ENCODE peak calls at places on chromosomes 6 and 20, in ten cellular contexts. E is IMR-90; Q is AG04450; Z is heart left ventricle; D is HCT116; A is fibroblast of lung; F is neural progenitor cell; S is caudate nucleus; L is CD4-positive, alpha-beta T cell; K is right cardiac atrium. V is an unnamed sample.

GRCh38 chr6:44407951-44408670 is 20.6 kb downstream of the CDC5L start:
- DNase-seq in E (no peak), Q (no peak), Z (no peak), D (no peak), A (no peak), F (no peak), S (no peak), L (no peak), K (no peak), V (no peak)

GRCh38 chr20:59829415-59830106 is 103.9 kb downstream of the SYCP2 start:
- DNase-seq in E (no peak), Q (no peak), Z (no peak), D (no peak), A (no peak), F (no peak), S (no peak), L (no peak), K (no peak), V (no peak)

GRCh38 chr6:1348675-1349074 is 36.8 kb downstream of the FOXQ1 start:
- DNase-seq in E (peak), Q (no peak), Z (no peak), D (no peak), A (peak), F (peak), S (no peak), L (no peak), K (peak), V (no peak)

GRCh38 chr6:52574709-52575489 is 2.0 kb downstream of the TRAM2 start:
- DNase-seq in E (no peak), Q (no peak), Z (no peak), D (no peak), A (peak), F (no peak), S (no peak), L (peak), K (peak), V (no peak)

GRCh38 chr20:17179840-17180239 is 47.0 kb upstream of the PCSK2 start:
- DNase-seq in E (no peak), Q (no peak), Z (peak), D (no peak), A (no peak), F (no peak), S (no peak), L (no peak), K (no peak), V (no peak)

GRCh38 chr6:102126488-102126887 is 733.0 kb downstream of the GRIK2 start:
- DNase-seq in E (no peak), Q (no peak), Z (no peak), D (no peak), A (no peak), F (peak), S (no peak), L (no peak), K (no peak), V (no peak)

GRCh38 chr6:124962617-124963415 is 579 bp downstream of the RNF217 start:
- DNase-seq in E (peak), Q (no peak), Z (peak), D (no peak), A (peak), F (peak), S (peak), L (no peak), K (peak), V (no peak)

GRCh38 chr6:72977114-72977513 is 248.2 kb downstream of the KHDC1L start:
- DNase-seq in E (no peak), Q (no peak), Z (no peak), D (no peak), A (no peak), F (no peak), S (no peak), L (no peak), K (no peak), V (no peak)

GRCh38 chr6:65671922-65672321 is 35.1 kb downstream of the EYS start:
- DNase-seq in E (no peak), Q (no peak), Z (no peak), D (no peak), A (no peak), F (no peak), S (no peak), L (no peak), K (no peak), V (peak)

GRCh38 chr20:41364967-41365765 is 1.5 kb downstream of the EMILIN3 start:
- DNase-seq in E (no peak), Q (no peak), Z (no peak), D (no peak), A (no peak), F (no peak), S (no peak), L (no peak), K (no peak), V (no peak)

GRCh38 chr6:115467726-115468125 is 593.0 kb downstream of the FRK start:
- DNase-seq in E (no peak), Q (no peak), Z (no peak), D (no peak), A (no peak), F (no peak), S (no peak), L (no peak), K (no peak), V (no peak)

GRCh38 chr6:30741789-30742315 is 635 bp downstream of the FLOT1 start:
- DNase-seq in E (no peak), Q (no peak), Z (no peak), D (no peak), A (no peak), F (no peak), S (no peak), L (no peak), K (no peak), V (no peak)

GRCh38 chr6:42452171-42453026 is 673 bp upstream of the TRERF1 start:
- DNase-seq in E (peak), Q (peak), Z (peak), D (peak), A (peak), F (peak), S (no peak), L (peak), K (peak), V (no peak)

GRCh38 chr6:53530780-53531386 is 14.0 kb downstream of the GCLC start:
- DNase-seq in E (no peak), Q (no peak), Z (no peak), D (no peak), A (no peak), F (no peak), S (no peak), L (no peak), K (no peak), V (no peak)

GRCh38 chr20:18164356-18164755 is 26.7 kb downstream of the KAT14 start:
- DNase-seq in E (peak), Q (no peak), Z (no peak), D (no peak), A (no peak), F (no peak), S (no peak), L (no peak), K (no peak), V (peak)

GRCh38 chr20:10281911-10282310 is 63.3 kb downstream of the SNAP25 start:
- DNase-seq in E (no peak), Q (no peak), Z (no peak), D (no peak), A (no peak), F (no peak), S (no peak), L (no peak), K (no peak), V (no peak)

GRCh38 chr6:38176797-38177751 is 357.5 kb downstream of the ZFAND3 start:
- DNase-seq in E (peak), Q (no peak), Z (peak), D (no peak), A (no peak), F (peak), S (no peak), L (no peak), K (no peak), V (no peak)

GRCh38 chr20:47345214-47345613 is 11.3 kb downstream of the ZMYND8 start:
- DNase-seq in E (no peak), Q (no peak), Z (no peak), D (no peak), A (no peak), F (no peak), S (no peak), L (no peak), K (no peak), V (no peak)

GRCh38 chr6:86192123-86192522 is 549.4 kb upstream of the SYNCRIP start:
- DNase-seq in E (no peak), Q (no peak), Z (no peak), D (peak), A (peak), F (peak), S (no peak), L (no peak), K (no peak), V (peak)

GRCh38 chr6:38512211-38512610 is 127.5 kb downstream of the BTBD9 start:
- DNase-seq in E (no peak), Q (no peak), Z (no peak), D (no peak), A (peak), F (no peak), S (no peak), L (no peak), K (no peak), V (no peak)

GRCh38 chr6:35599761-35600658 is 87.3 kb upstream of the TULP1 start:
- DNase-seq in E (peak), Q (no peak), Z (no peak), D (no peak), A (no peak), F (no peak), S (no peak), L (no peak), K (no peak), V (no peak)

GRCh38 chr20:51129201-51129671 is 106.3 kb upstream of the KCNG1 start:
- DNase-seq in E (no peak), Q (no peak), Z (no peak), D (no peak), A (no peak), F (no peak), S (no peak), L (no peak), K (no peak), V (no peak)

GRCh38 chr20:6485376-6485775 is 282.1 kb upstream of the BMP2 start:
- DNase-seq in E (no peak), Q (no peak), Z (no peak), D (no peak), A (no peak), F (no peak), S (no peak), L (no peak), K (no peak), V (no peak)

GRCh38 chr20:4038047-4038459 is 22.7 kb upstream of the RNF24 start:
- DNase-seq in E (peak), Q (no peak), Z (peak), D (no peak), A (peak), F (peak), S (no peak), L (peak), K (peak), V (no peak)

GRCh38 chr20:6708010-6708409 is 59.5 kb upstream of the BMP2 start:
- DNase-seq in E (peak), Q (peak), Z (peak), D (no peak), A (peak), F (peak), S (no peak), L (no peak), K (peak), V (peak)

GRCh38 chr6:166815629-166816028 is 140.7 kb downstream of the RNASET2 start:
- DNase-seq in E (no peak), Q (no peak), Z (no peak), D (no peak), A (peak), F (peak), S (no peak), L (no peak), K (no peak), V (no peak)

GRCh38 chr6:110495949-110496348 is 19.5 kb upstream of the SLC22A16 start:
- DNase-seq in E (no peak), Q (no peak), Z (no peak), D (no peak), A (no peak), F (no peak), S (no peak), L (no peak), K (no peak), V (no peak)

GRCh38 chr20:52083627-52084232 is 107.8 kb downstream of the ZFP64 start:
- DNase-seq in E (peak), Q (peak), Z (no peak), D (peak), A (peak), F (peak), S (peak), L (no peak), K (peak), V (no peak)

GRCh38 chr20:46720776-46721425 is 11.5 kb downstream of the SLC2A10 start:
- DNase-seq in E (peak), Q (no peak), Z (no peak), D (no peak), A (no peak), F (no peak), S (no peak), L (no peak), K (no peak), V (no peak)

GRCh38 chr6:92460133-92460532 is 959.2 kb downstream of the EPHA7 start:
- DNase-seq in E (no peak), Q (no peak), Z (no peak), D (no peak), A (peak), F (no peak), S (no peak), L (no peak), K (no peak), V (no peak)

GRCh38 chr6:132234356-132234755 is 166.9 kb downstream of the MOXD1 start:
- DNase-seq in E (no peak), Q (no peak), Z (no peak), D (no peak), A (no peak), F (no peak), S (no peak), L (no peak), K (no peak), V (no peak)

GRCh38 chr6:32393660-32394420 is 13.1 kb downstream of the BTNL2 start:
- DNase-seq in E (no peak), Q (no peak), Z (no peak), D (no peak), A (no peak), F (no peak), S (no peak), L (no peak), K (peak), V (no peak)

GRCh38 chr20:46899619-46900018 is 5.0 kb downstream of the EYA2 start:
- DNase-seq in E (no peak), Q (no peak), Z (peak), D (no peak), A (no peak), F (no peak), S (no peak), L (no peak), K (peak), V (no peak)

GRCh38 chr6:13391537-13391936 is 63.2 kb upstream of the TBC1D7 start:
- DNase-seq in E (no peak), Q (no peak), Z (no peak), D (no peak), A (no peak), F (no peak), S (no peak), L (no peak), K (no peak), V (no peak)

GRCh38 chr6:162198925-162199324 is 528.6 kb downstream of the PRKN start:
- DNase-seq in E (no peak), Q (no peak), Z (no peak), D (no peak), A (no peak), F (peak), S (no peak), L (no peak), K (no peak), V (no peak)

GRCh38 chr6:134521116-134521501 is 203.2 kb upstream of the SGK1 start:
- DNase-seq in E (no peak), Q (no peak), Z (no peak), D (no peak), A (no peak), F (no peak), S (no peak), L (no peak), K (no peak), V (no peak)

GRCh38 chr20:49685809-49686208 is 27.9 kb downstream of the B4GALT5 start:
- DNase-seq in E (peak), Q (no peak), Z (no peak), D (no peak), A (peak), F (no peak), S (no peak), L (no peak), K (no peak), V (no peak)

DNA sequence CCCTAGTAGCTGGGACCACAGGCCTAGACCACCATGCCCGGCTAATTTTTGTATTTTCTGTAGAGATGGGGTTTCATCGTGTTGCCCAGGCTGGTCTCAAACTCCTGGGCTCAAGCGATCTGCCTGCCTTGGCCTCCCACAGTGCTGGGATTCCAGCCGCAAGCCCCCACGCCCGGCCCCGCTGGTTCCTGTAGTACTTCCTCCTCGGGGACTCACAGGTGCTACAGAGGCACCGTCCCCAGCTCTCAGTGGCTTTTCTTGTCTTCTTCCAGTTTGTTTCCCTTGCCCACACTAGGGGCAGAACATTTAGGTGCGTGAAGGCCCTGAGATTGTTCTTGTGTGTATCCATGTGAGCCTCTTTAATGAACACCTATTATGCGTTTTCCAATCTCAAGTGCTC is 773 bp upstream of the ZBP1 start:
- DNase-seq in E (no peak), Q (no peak), Z (no peak), D (no peak), A (no peak), F (no peak), S (no peak), L (peak), K (no peak), V (no peak)
- H3K27ac ChIP-seq in E (no peak), Q (no peak), Z (no peak), D (no peak), A (no peak), F (no peak), S (no peak), L (peak), K (no peak), V (no peak)

DNA sequence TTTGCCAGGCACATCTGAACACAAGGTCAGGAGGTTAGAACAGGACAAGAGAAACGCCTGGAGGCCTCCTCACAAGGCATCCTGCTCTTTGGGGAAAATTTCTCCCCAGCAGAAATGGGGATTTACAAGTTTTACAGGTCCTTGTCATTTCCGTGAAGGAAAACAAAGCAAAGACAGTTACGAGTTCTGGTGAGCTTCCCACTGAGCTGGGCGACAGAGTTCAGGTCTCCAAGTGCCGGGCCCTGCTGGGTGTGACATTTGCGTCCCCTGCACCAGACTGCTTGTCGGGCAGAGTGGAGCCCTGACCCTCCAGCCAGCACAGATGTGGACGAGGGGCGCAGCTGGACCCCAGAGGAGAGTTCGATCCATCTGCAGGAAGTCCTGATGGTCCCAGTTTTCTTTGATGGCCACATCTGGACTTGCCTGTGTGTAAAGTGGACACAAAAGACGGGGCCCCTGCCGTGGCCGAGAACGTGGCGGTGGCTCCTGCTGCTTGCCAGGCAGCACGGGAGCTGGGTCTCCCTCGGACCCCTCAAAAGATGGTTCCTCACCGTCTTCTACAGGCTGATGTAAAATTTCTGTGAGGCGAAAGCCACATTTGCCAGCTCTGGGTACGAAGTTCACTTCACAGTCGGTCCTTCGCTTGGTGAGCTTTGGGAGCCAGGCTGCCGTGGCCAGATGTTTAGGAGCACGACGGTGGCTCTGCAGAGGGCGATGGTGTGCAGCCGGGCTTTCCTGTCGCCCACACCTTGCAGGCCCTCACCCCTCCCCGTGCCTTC is 5.2 kb upstream of the ADRM1 start:
- DNase-seq in E (no peak), Q (no peak), Z (peak), D (no peak), A (no peak), F (no peak), S (no peak), L (no peak), K (no peak), V (no peak)
- H3K27ac ChIP-seq in E (no peak), Q (no peak), Z (peak), D (no peak), A (no peak), F (no peak), S (no peak), L (no peak), K (no peak), V (no peak)

DNA sequence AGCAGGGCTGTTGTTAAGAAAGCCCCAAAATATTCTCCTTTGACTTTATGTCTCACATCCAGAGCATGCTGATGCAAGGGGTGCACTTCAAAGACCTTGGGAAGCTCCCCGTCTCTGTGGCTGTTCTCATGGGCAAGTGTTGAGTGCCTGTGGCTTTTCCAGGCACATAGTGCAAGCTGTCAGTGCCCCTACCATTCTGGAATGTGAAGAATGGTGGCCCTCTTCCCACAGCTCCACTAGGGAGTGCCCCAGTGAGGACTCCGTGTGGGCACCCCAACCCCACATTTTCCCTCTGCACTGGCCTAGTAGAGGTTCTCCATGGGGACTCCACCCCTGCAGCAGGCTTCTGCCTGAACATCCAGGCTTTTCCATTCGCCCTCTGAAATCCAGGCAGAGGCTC is 673.7 kb downstream of the HTR1B start:
- DNase-seq in E (no peak), Q (no peak), Z (no peak), D (no peak), A (no peak), F (no peak), S (no peak), L (no peak), K (no peak), V (no peak)
- H3K27ac ChIP-seq in E (no peak), Q (no peak), Z (no peak), D (no peak), A (no peak), F (no peak), S (no peak), L (no peak), K (no peak), V (no peak)

GRCh38 chr6:108927927-108928326 is 79.7 kb downstream of the ARMC2 start:
- DNase-seq in E (no peak), Q (no peak), Z (no peak), D (no peak), A (no peak), F (no peak), S (no peak), L (no peak), K (no peak), V (no peak)
- H3K27ac ChIP-seq in E (no peak), Q (no peak), Z (no peak), D (no peak), A (no peak), F (no peak), S (peak), L (no peak), K (no peak), V (no peak)

GRCh38 chr20:35883778-35884540 is 70.3 kb downstream of the SCAND1 start:
- DNase-seq in E (peak), Q (peak), Z (peak), D (peak), A (peak), F (peak), S (peak), L (peak), K (peak), V (peak)

GRCh38 chr20:35884541-35884865 is 69.8 kb downstream of the SCAND1 start:
- DNase-seq in E (no peak), Q (no peak), Z (no peak), D (no peak), A (no peak), F (no peak), S (no peak), L (no peak), K (no peak), V (no peak)

GRCh38 chr20:35885212-35885611 is 69.1 kb downstream of the SCAND1 start:
- DNase-seq in E (no peak), Q (no peak), Z (no peak), D (no peak), A (no peak), F (no peak), S (no peak), L (no peak), K (no peak), V (no peak)

GRCh38 chr20:35881676-35882075 is 72.6 kb downstream of the SCAND1 start:
- DNase-seq in E (no peak), Q (no peak), Z (no peak), D (no peak), A (no peak), F (no peak), S (no peak), L (no peak), K (no peak), V (no peak)

DNA sequence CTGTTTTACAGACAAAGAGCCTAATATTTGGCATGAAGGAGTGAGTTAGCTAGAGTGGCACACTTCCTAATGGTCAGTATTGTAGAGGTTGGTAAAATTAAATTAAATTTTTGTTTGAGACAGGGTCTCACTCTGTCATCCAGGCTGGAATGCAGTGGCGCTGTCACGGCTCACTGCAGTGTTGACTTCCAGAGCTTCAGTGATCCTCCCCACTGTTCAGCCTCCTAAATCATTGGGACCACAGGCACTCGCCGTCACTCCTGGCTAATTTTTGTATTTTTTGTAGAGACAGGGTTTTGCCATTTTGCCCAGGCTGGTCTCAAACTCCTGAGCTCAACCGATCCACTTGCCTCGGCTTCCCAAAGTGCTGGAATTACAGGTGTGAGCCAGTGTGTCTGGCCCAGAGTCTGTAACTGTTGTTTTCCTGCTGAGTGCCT is 70.9 kb downstream of the SCAND1 start:
- DNase-seq in E (no peak), Q (no peak), Z (no peak), D (no peak), A (no peak), F (no peak), S (no peak), L (no peak), K (no peak), V (no peak)
- H3K27ac ChIP-seq in E (peak), Q (peak), Z (no peak), D (peak), A (peak), F (no peak), S (no peak), L (no peak), K (peak), V (peak)

V was measured in epithelial cell of prostate.